ENCODE peak calls at places on chromosomes 3 and 15, in seven cellular contexts. J is HTR-8/SVneo, Y is GM23338, F is GM04503, L is cardiac septum, P is AG10803, A is RPMI7951. N is an unnamed sample.

GRCh38 chr15:30984542-30984941 is 6.9 kb downstream of the MTMR10 start:
- DNase-seq in Y (no peak), A (no peak), F (no peak), P (no peak), J (no peak), L (no peak), N (no peak)

GRCh38 chr3:154316974-154317767 is 7.1 kb downstream of the DHX36 start:
- DNase-seq in Y (no peak), L (no peak), F (no peak), A (no peak), P (peak), J (no peak), N (no peak)

GRCh38 chr15:52682776-52683175 is 3.6 kb upstream of the ATOSA start:
- DNase-seq in A (no peak), F (no peak), J (no peak), L (no peak), P (no peak), Y (no peak), N (no peak)

GRCh38 chr3:139538733-139539132 is 809 bp downstream of the RBP1 start:
- DNase-seq in J (no peak), Y (peak), P (peak), L (peak), F (no peak), A (no peak), N (no peak)

GRCh38 chr15:52728899-52729298 is 49.7 kb upstream of the ATOSA start:
- DNase-seq in F (peak), P (peak), Y (no peak), J (no peak), A (peak), L (no peak), N (no peak)

GRCh38 chr3:13850161-13850945 is 29.5 kb downstream of the WNT7A start:
- DNase-seq in P (no peak), J (peak), Y (peak), F (no peak), A (peak), L (no peak), N (no peak)

GRCh38 chr15:74809951-74810350 is 2.7 kb upstream of the LMAN1L start:
- DNase-seq in P (peak), A (peak), Y (no peak), J (no peak), L (no peak), F (no peak), N (no peak)

GRCh38 chr3:157113832-157114505 is 46.0 kb downstream of the CCNL1 start:
- DNase-seq in L (no peak), A (no peak), F (no peak), J (no peak), Y (peak), P (no peak), N (no peak)

GRCh38 chr15:35427091-35427490 is 118.9 kb downstream of the DPH6 start:
- DNase-seq in J (peak), L (no peak), A (peak), F (peak), P (peak), Y (no peak), N (peak)

GRCh38 chr15:43769584-43770228 is 7.1 kb downstream of the ELL3 start:
- DNase-seq in A (peak), L (no peak), Y (peak), P (peak), J (peak), F (no peak), N (no peak)

GRCh38 chr3:77536038-77536775 is 496.3 kb downstream of the ROBO2 start:
- DNase-seq in P (peak), A (no peak), J (no peak), Y (peak), L (no peak), F (no peak), N (no peak)

N was measured in stromal cell of bone marrow.